ENCODE peak calls at places on chromosomes 3 and 15, in four cellular contexts. F is activated CD8-positive, alpha-beta memory T cell treated with anti-CD3 and anti-CD28 coated beads for 48 hours; M is OCI-LY7; Z is astrocyte. B is an unnamed sample.

GRCh38 chr3:157128771-157129671 is 30.9 kb downstream of the CCNL1 start:
- DNase-seq in Z (peak), M (no peak), F (no peak), B (no peak)

GRCh38 chr3:141336672-141337522 is 31.4 kb upstream of the ZBTB38 start:
- DNase-seq in Z (peak), F (no peak), M (peak), B (peak)

GRCh38 chr3:133821767-133822638 is 16.4 kb downstream of the SRPRB start:
- DNase-seq in Z (peak), M (no peak), F (no peak), B (no peak)

GRCh38 chr3:100069472-100069871 is 44.8 kb downstream of the FILIP1L start:
- DNase-seq in M (no peak), Z (no peak), F (no peak), B (no peak)

GRCh38 chr3:98777801-98778220 is 14.7 kb downstream of the ST3GAL6 start:
- DNase-seq in M (no peak), Z (peak), F (no peak), B (no peak)

GRCh38 chr15:57146394-57147140 is 228.1 kb downstream of the TCF12 start:
- DNase-seq in M (peak), F (no peak), Z (peak), B (peak)

GRCh38 chr3:130918328-130918727 is 24.4 kb downstream of the ATP2C1 start:
- DNase-seq in F (no peak), Z (no peak), M (no peak), B (no peak)

GRCh38 chr3:169143471-169143870 is 520.0 kb downstream of the MECOM start:
- DNase-seq in M (no peak), Z (no peak), F (no peak), B (no peak)

GRCh38 chr15:91075761-91076160 is 24.3 kb upstream of the SV2B start:
- DNase-seq in F (no peak), Z (no peak), M (no peak), B (no peak)

GRCh38 chr3:171850324-171850697 is 7.2 kb downstream of the TMEM212 start:
- DNase-seq in Z (no peak), M (no peak), F (no peak), B (no peak)

GRCh38 chr3:59818033-59818936 is 768.5 kb upstream of the CFAP20DC start:
- DNase-seq in Z (peak), F (no peak), M (no peak), B (peak)

GRCh38 chr15:25905140-25905539 is 42.0 kb upstream of the ATP10A start:
- DNase-seq in Z (peak), F (peak), M (no peak), B (peak)

GRCh38 chr3:118641608-118642007 is 393.0 kb downstream of the IGSF11 start:
- DNase-seq in M (peak), Z (no peak), F (no peak), B (no peak)

GRCh38 chr15:99250001-99250400 is 620 bp upstream of the TTC23 start:
- DNase-seq in Z (no peak), M (peak), F (no peak), B (no peak)